ENCODE peak calls at places on chromosomes 3 and 15, in seven cellular contexts. J, V, Z, E, F, T and P are unnamed samples.

GRCh38 chr3:165523801-165524200 is 313.4 kb downstream of the BCHE start:
- DNase-seq in Z (peak; percentile 52), J (no peak), F (no peak), V (no peak), E (no peak), T (no peak), P (no peak)

GRCh38 chr15:34239151-34239761 is 14.4 kb downstream of the EMC4 start:
- DNase-seq in Z (peak; percentile 91), E (peak; percentile 33), V (no peak), T (no peak), J (no peak), F (no peak), P (no peak)

GRCh38 chr15:77107531-77108355 is 36.8 kb upstream of the TSPAN3 start:
- DNase-seq in V (peak; percentile 56), T (peak; percentile 53), Z (peak; percentile 60), E (peak; percentile 61), J (peak; percentile 27), F (peak; percentile 38), P (no peak)

GRCh38 chr3:45088543-45088942 is 57.6 kb downstream of the CDCP1 start:
- DNase-seq in E (no peak), J (no peak), T (no peak), F (no peak), Z (no peak), V (no peak), P (no peak)

GRCh38 chr3:86958534-86958933 is 32.4 kb downstream of the VGLL3 start:
- DNase-seq in J (no peak), F (peak; percentile 34), V (no peak), Z (peak; percentile 89), E (no peak), T (no peak), P (no peak)

GRCh38 chr3:186839874-186840641 is 2.5 kb upstream of the ADIPOQ start:
- DNase-seq in F (no peak), Z (no peak), V (no peak), T (no peak), E (no peak), J (no peak), P (peak; percentile 67)

GRCh38 chr3:140394488-140395133 is 283.3 kb upstream of the TRIM42 start:
- DNase-seq in E (no peak), Z (no peak), T (no peak), V (no peak), F (no peak), J (no peak), P (no peak)

GRCh38 chr3:20462723-20463122 is 276.7 kb upstream of the SGO1 start:
- DNase-seq in V (no peak), Z (no peak), T (no peak), F (no peak), J (no peak), E (no peak), P (no peak)

GRCh38 chr3:126356373-126357298 is 572 bp downstream of the KLF15 start:
- DNase-seq in E (peak; percentile 55), Z (no peak), F (no peak), T (peak; percentile 47), J (no peak), V (peak; percentile 65), P (no peak)

GRCh38 chr3:179971280-179971679 is 65.5 kb downstream of the PEX5L start:
- DNase-seq in E (no peak), Z (no peak), V (no peak), F (no peak), T (no peak), J (no peak), P (no peak)

GRCh38 chr3:186200746-186201145 is 91.9 kb upstream of the ETV5 start:
- DNase-seq in V (no peak), E (no peak), T (no peak), F (no peak), Z (no peak), J (no peak), P (no peak)

GRCh38 chr15:56496635-56497034 is 31.7 kb upstream of the MNS1 start:
- DNase-seq in E (no peak), V (no peak), J (no peak), F (no peak), T (no peak), Z (peak; percentile 79), P (no peak)

GRCh38 chr3:187445352-187445751 is 77.2 kb downstream of the RTP4 start:
- DNase-seq in Z (no peak), E (no peak), F (no peak), T (no peak), J (no peak), V (no peak), P (no peak)

GRCh38 chr15:57235865-57236264 is 140.4 kb upstream of the CGNL1 start:
- DNase-seq in T (no peak), Z (peak; percentile 86), J (no peak), V (no peak), E (no peak), F (no peak), P (no peak)

GRCh38 chr3:102089904-102090492 is 240.7 kb downstream of the NFKBIZ start:
- DNase-seq in E (no peak), V (no peak), J (no peak), T (no peak), Z (peak; percentile 98), F (no peak), P (no peak)

GRCh38 chr3:114558271-114558670 is 264.4 kb downstream of the TIGIT start:
- DNase-seq in Z (peak; percentile 46), V (no peak), T (no peak), E (no peak), F (no peak), J (no peak), P (no peak)

GRCh38 chr15:64245405-64245804 is 82.6 kb upstream of the PPIB start:
- DNase-seq in F (no peak), V (no peak), Z (no peak), T (no peak), J (no peak), E (no peak), P (no peak)

GRCh38 chr3:170171563-170171962 is 10.0 kb downstream of the PHC3 start:
- DNase-seq in T (no peak), F (no peak), E (no peak), Z (no peak), V (no peak), J (no peak), P (no peak)

GRCh38 chr3:103167850-103168249 is 733.0 kb downstream of the ZPLD1 start:
- DNase-seq in Z (no peak), T (no peak), E (no peak), F (no peak), J (no peak), V (no peak), P (no peak)

GRCh38 chr3:113698891-113699465 is 2.5 kb upstream of the USF3 start:
- DNase-seq in T (peak; percentile 29), E (no peak), V (peak; percentile 29), F (no peak), J (no peak), Z (peak; percentile 4), P (no peak)

GRCh38 chr3:87503901-87504498 is 227.6 kb upstream of the POU1F1 start:
- DNase-seq in J (no peak), F (peak; percentile 2), E (peak; percentile 21), Z (peak; percentile 36), T (no peak), V (no peak), P (no peak)

GRCh38 chr15:33860749-33861148 is 107.5 kb upstream of the CHRM5 start:
- DNase-seq in J (no peak), E (no peak), Z (peak; percentile 61), F (no peak), T (no peak), V (no peak), P (no peak)

GRCh38 chr3:187845826-187846225 is 100.6 kb upstream of the BCL6 start:
- DNase-seq in Z (no peak), E (no peak), J (no peak), T (no peak), F (no peak), V (no peak), P (no peak)

GRCh38 chr3:29922990-29923746 is 642.3 kb downstream of the RBMS3 start:
- DNase-seq in T (no peak), F (peak; percentile 1), J (no peak), Z (peak; percentile 95), E (peak; percentile 27), V (peak; percentile 57), P (no peak)

GRCh38 chr3:27721717-27722564 is at the start of gene EOMES:
- DNase-seq in V (peak; percentile 23), F (no peak), E (no peak), Z (no peak), J (peak; percentile 58), T (no peak), P (no peak)

GRCh38 chr3:27722957-27723802 is 1.1 kb upstream of the EOMES start:
- DNase-seq in Z (no peak), F (no peak), T (no peak), J (no peak), E (no peak), V (no peak), P (no peak)

GRCh38 chr3:27726240-27726639 is 4.1 kb upstream of the EOMES start:
- DNase-seq in F (no peak), E (no peak), V (no peak), T (no peak), J (no peak), Z (no peak), P (no peak)

GRCh38 chr3:27724459-27725197 is 2.5 kb upstream of the EOMES start:
- DNase-seq in Z (no peak), V (no peak), F (no peak), J (no peak), E (no peak), T (no peak), P (no peak)

GRCh38 chr3:27723803-27724458 is 1.8 kb upstream of the EOMES start:
- DNase-seq in F (no peak), J (no peak), T (no peak), E (no peak), V (no peak), Z (no peak), P (no peak)
- H3K27me3 ChIP-seq in F (peaks cover 74% of the 10 kb centered on the region), J (no peaks in the 10 kb centered on the region), T (peaks cover 68% of the 10 kb centered on the region), E (peaks cover 97% of the 10 kb centered on the region), V (peaks cover 100% of the 10 kb centered on the region), Z (peaks cover 89% of the 10 kb centered on the region), P (peaks cover 22% of the 10 kb centered on the region)

DNA sequence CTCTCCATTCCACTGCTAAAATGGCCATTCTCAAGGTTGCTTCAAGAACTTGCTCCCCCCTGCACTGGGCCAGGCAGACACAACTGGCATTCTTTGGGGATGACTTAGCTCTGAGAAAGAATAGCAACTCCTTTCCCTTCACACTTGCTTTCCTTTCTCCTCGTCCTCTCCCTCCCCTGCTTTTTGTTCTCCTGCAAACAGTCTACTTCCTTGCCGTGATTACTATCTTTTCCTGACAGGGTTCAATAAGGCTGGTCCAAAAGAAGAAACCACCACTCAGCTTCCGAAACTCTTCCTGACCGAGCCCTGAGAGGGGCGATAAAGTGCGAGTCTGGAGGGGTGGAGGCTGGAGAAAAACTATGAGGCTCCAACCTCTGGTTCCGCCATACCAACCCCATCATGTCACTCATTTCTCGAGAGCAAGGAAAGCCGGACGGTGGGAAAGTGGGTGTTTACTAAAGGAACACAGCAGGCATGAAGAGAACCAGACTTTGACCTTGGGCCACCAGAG is 5.0 kb downstream of the AMOTL2 start:
- DNase-seq in J (no peak), F (no peak), E (no peak), Z (peak; percentile 72), V (no peak), T (no peak), P (no peak)
- TF ChIP-seq POLR2A in J (no peak), F (no peak), E (no peak), Z (no peak), V (peak; percentile 5), T (no peak), P (no peak)

GRCh38 chr3:27715454-27715806 is 6.7 kb downstream of the EOMES start:
- DNase-seq in E (no peak), V (no peak), T (no peak), Z (no peak), F (no peak), J (no peak), P (no peak)
- H3K27me3 ChIP-seq in E (peaks cover 51% of the 10 kb centered on the region), V (peaks cover 73% of the 10 kb centered on the region), T (peaks cover 15% of the 10 kb centered on the region), Z (peaks cover 73% of the 10 kb centered on the region), F (peaks cover 78% of the 10 kb centered on the region), J (no peaks in the 10 kb centered on the region), P (peaks cover 9% of the 10 kb centered on the region)

GRCh38 chr3:131026321-131027151 is at the start of the genes ASTE1 and NEK11:
- DNase-seq in T (peak; percentile 85), V (peak; percentile 93), Z (peak; percentile 73), E (peak; percentile 88), J (peak; percentile 89), F (peak; percentile 44), P (no peak)
- TF ChIP-seq POLR2A in T (peak; percentile 46), V (peak; percentile 51), Z (peak; percentile 70), E (peak; percentile 73), J (peak; percentile 74), F (peak; percentile 90), P (no peak)